ENCODE peak calls at places on chromosomes 3 and 15, in four cellular contexts. C, O, Z and Y are unnamed samples. For H3K4me1, the result is how much of the 10 kb centered on the place peaks cover.

GRCh38 chr3:11335056-11335608 is 62.9 kb downstream of the ATG7 start:
- DNase-seq in C (no peak), O (no peak), Z (no peak), Y (no peak)

GRCh38 chr15:70249616-70250015 is 151.9 kb upstream of the TLE3 start:
- DNase-seq in C (no peak), O (no peak), Z (no peak), Y (no peak)

GRCh38 chr15:89371145-89372044 is 36.8 kb upstream of the POLG start:
- DNase-seq in C (no peak), O (no peak), Z (no peak), Y (no peak)

GRCh38 chr3:141486416-141486734 is 452 bp upstream of the RASA2 start:
- DNase-seq in C (no peak), O (no peak), Z (no peak), Y (no peak)

GRCh38 chr3:27532931-27533607 is 48.9 kb upstream of the SLC4A7 start:
- DNase-seq in C (no peak), O (no peak), Z (no peak), Y (no peak)

GRCh38 chr15:39784638-39785037 is 2.0 kb upstream of the FSIP1 start:
- DNase-seq in C (no peak), O (no peak), Z (no peak), Y (no peak)

GRCh38 chr3:128278761-128279593 is 125.7 kb downstream of the EEFSEC start:
- DNase-seq in C (peak), O (no peak), Z (peak), Y (peak)

GRCh38 chr3:164278550-164278949 is 799.7 kb downstream of the SI start:
- DNase-seq in C (no peak), O (no peak), Z (no peak), Y (no peak)

GRCh38 chr3:17025594-17026139 is 140.9 kb downstream of the PLCL2 start:
- DNase-seq in C (no peak), O (no peak), Z (no peak), Y (no peak)

GRCh38 chr15:57340673-57341259 is 35.5 kb upstream of the CGNL1 start:
- DNase-seq in C (no peak), O (peak), Z (peak), Y (no peak)

GRCh38 chr15:82810863-82811421 is 1.5 kb downstream of the WHAMM start:
- DNase-seq in C (no peak), O (no peak), Z (no peak), Y (no peak)

GRCh38 chr15:98142584-98142983 is 182.1 kb downstream of the ARRDC4 start:
- DNase-seq in C (no peak), O (no peak), Z (no peak), Y (no peak)

GRCh38 chr3:78140866-78141658 is 1101.2 kb downstream of the ROBO2 start:
- DNase-seq in C (no peak), O (no peak), Z (no peak), Y (no peak)

GRCh38 chr15:43187544-43188155 is 2.4 kb downstream of the CCNDBP1 start:
- DNase-seq in C (no peak), O (no peak), Z (no peak), Y (no peak)

GRCh38 chr15:59289574-59289973 is 82.9 kb downstream of the LDHAL6B start:
- DNase-seq in C (no peak), O (no peak), Z (no peak), Y (no peak)

GRCh38 chr3:194989251-194989650 is 281.7 kb downstream of the XXYLT1 start:
- DNase-seq in C (no peak), O (no peak), Z (no peak), Y (no peak)

GRCh38 chr15:36479200-36479896 is 100.1 kb upstream of the CDIN1 start:
- DNase-seq in C (no peak), O (no peak), Z (no peak), Y (no peak)

GRCh38 chr15:52509500-52510244 is 19.0 kb downstream of the MYO5A start:
- DNase-seq in C (no peak), O (no peak), Z (no peak), Y (no peak)

GRCh38 chr15:49232407-49232806 is 62.4 kb downstream of the GALK2 start:
- DNase-seq in C (no peak), O (no peak), Z (no peak), Y (no peak)

GRCh38 chr3:154862265-154862664 is 217.9 kb upstream of the MME start:
- DNase-seq in C (no peak), O (no peak), Z (no peak), Y (no peak)

GRCh38 chr15:64600794-64601193 is 140.4 kb downstream of the ZNF609 start:
- DNase-seq in C (no peak), O (no peak), Z (no peak), Y (no peak)

GRCh38 chr3:148882288-148882687 is 17.2 kb downstream of the CPA3 start:
- DNase-seq in C (no peak), O (peak), Z (no peak), Y (no peak)

GRCh38 chr15:58703610-58704009 is 45.9 kb downstream of the ADAM10 start:
- DNase-seq in C (no peak), O (no peak), Z (no peak), Y (no peak)

GRCh38 chr3:149382091-149382467 is 4.6 kb upstream of the TM4SF1 start:
- DNase-seq in C (no peak), O (no peak), Z (no peak), Y (no peak)

GRCh38 chr3:95810468-95810867 is 1003.9 kb upstream of the EPHA6 start:
- DNase-seq in C (no peak), O (no peak), Z (no peak), Y (no peak)

GRCh38 chr3:185959609-185960517 is 22.0 kb upstream of the TRA2B start:
- DNase-seq in C (no peak), O (no peak), Z (no peak), Y (no peak)

GRCh38 chr15:47717036-47717611 is at the start of gene SEMA6D:
- DNase-seq in C (peak), O (peak), Z (peak), Y (peak)
- H3K4me3 ChIP-seq in C (peak), O (peak), Z (peak), Y (peak)

GRCh38 chr3:59240856-59241255 is 191.0 kb upstream of the CFAP20DC start:
- DNase-seq in C (no peak), O (no peak), Z (no peak), Y (no peak)

GRCh38 chr3:59237121-59237520 is 187.3 kb upstream of the CFAP20DC start:
- DNase-seq in C (no peak), O (no peak), Z (no peak), Y (no peak)

DNA sequence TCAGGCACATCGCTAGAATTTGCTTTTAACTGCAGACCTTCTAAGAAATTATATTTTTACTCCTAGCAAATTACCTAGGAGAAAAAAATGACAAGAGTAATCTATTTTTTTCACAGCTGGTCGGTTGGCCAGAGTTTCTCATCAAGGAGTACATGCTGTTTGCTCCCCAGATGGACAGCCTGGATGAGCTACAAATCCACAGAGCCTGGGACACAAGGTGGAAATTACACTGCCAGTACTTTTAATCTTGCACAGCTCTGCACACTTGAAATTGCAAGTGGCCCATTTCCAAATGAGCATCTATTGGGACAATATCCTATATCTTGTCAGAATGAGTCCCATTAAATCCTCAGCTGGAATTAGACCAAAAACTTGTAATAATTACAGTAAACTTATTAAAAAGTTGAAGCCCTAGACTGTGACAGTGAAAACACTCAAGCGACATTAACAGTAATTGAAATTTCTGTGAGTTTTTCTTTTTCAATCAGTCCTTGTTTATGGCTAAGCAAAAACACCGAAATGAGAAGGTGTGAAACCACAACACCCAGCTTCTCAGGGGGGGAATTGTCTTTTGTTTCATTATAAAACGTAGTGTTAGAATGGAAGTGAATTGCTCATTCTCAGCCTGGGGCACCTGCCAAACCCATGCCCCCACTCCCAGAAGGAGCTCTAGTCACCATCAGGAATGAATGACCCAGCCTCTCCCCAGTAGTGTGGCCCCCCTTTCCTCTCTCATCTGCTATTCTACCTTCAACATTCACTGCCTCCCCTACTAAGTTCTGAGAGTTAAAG is 185.6 kb upstream of the CFAP20DC start:
- DNase-seq in C (no peak), O (no peak), Z (no peak), Y (no peak)
- H3K4me1 ChIP-seq in C (under half), O (under half), Z (under half), Y (under half)

DNA sequence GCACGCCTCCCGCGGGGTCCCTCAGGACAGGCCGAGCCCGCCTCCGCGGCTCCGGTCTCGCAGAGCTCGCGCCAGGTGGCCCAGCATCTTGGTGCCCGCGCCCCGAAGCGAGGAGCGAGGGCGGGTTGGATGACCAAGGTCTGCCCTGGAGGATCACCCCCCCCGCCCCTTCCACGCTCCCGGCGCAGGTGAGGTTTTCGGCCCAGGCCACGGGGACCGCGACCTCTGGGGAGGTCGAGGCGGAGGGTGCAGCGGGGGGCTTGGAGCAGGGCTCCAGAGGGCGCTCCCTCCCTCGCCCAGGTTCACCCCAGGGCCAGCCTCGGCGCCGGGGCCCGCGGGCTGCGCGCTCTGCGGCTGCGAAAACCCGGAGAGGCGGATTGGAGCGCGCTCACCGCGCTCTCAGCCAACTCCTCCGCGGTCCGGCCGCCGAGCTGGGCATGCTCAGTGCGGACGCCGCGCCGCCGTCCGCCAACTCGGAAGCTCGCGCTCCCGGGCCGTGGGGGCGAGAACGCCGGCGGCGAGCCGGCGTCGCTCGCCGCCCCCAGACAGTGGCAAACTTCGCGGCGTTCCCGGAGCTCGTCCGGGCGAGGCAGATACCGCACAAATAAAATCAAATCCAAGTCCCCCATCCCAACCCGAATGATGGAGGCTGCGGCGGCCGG is at the start of gene MED12L:
- DNase-seq in C (peak), O (peak), Z (peak), Y (peak)
- H3K27ac ChIP-seq in C (peak), O (no peak), Z (peak), Y (no peak)

DNA sequence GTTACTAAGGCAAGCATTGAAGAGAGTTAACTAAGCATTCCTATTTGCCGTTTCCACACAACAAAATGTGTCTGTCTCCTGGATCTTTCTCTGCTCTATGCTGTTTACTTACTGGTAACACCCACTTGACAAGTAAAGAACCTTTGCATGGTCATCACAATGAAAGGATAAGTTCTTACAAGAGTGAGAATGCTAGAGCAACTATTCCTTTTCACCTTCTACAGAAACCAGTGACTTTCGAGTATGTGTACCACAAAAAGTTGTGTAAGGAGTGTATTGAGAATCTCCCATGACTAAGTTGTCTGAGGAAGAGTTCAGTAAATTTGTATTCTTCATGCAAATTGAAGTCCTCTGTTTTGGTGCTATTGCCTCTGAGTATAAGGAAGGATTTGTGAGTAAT is 10.8 kb downstream of the TIPARP start:
- DNase-seq in C (no peak), O (no peak), Z (no peak), Y (no peak)
- H3K4me3 ChIP-seq in C (no peak), O (no peak), Z (no peak), Y (no peak)

GRCh38 chr15:67100808-67101581 is 35.6 kb downstream of the SMAD3 start:
- DNase-seq in C (no peak), O (no peak), Z (no peak), Y (no peak)
- H3K4me1 ChIP-seq in C (half or more), O (half or more), Z (under half), Y (half or more)

GRCh38 chr3:29079358-29079757 is 201.5 kb upstream of the RBMS3 start:
- DNase-seq in C (no peak), O (no peak), Z (no peak), Y (no peak)

GRCh38 chr3:29083081-29083480 is 197.8 kb upstream of the RBMS3 start:
- DNase-seq in C (no peak), O (no peak), Z (no peak), Y (no peak)

GRCh38 chr3:29080967-29081366 is 199.9 kb upstream of the RBMS3 start:
- DNase-seq in C (no peak), O (no peak), Z (no peak), Y (no peak)

GRCh38 chr3:29083607-29084120 is 197.2 kb upstream of the RBMS3 start:
- DNase-seq in C (no peak), O (no peak), Z (no peak), Y (no peak)
- H3K27ac ChIP-seq in C (no peak), O (no peak), Z (no peak), Y (no peak)

GRCh38 chr15:74841761-74842385 is 1.1 kb downstream of the ULK3 start:
- DNase-seq in C (no peak), O (no peak), Z (no peak), Y (no peak)
- H3K4me3 ChIP-seq in C (peak), O (no peak), Z (no peak), Y (peak)

GRCh38 chr3:33663042-33663441 is 55.0 kb downstream of the CLASP2 start:
- DNase-seq in C (no peak), O (no peak), Z (no peak), Y (no peak)
- H3K4me1 ChIP-seq in C (under half), O (under half), Z (under half), Y (under half)

DNA sequence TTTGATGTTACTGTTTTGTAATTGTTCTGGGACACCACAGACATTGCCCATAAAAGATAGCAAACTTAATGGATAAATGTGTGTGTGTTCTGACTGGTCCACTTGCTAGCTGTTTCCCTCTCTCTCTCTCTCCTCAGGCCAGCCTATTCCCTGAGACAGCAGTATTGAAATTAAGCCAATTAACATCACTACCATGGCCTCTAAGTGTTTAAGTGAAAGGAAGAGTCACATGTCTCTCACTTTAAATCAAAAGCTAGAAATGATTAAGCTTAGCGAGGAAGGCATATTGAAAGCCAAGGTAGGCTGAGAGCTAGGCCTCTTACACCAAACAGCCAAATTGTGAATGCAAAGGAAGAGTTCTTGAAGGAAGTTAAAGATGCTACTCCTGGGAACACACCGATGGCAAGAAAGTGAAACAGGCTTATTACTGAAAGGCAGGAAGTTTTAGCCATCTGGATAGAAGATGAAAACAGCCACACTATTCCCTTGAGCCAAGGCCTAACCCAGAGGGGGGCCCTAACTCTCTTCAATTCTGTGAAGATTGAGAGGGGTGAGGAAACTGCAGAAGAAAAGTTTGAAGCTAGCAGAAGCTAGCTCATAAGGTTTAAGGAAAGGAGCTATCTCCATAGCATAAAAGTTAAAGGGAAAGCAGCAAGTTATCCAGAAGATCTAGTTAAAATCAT is 295.1 kb downstream of the CHST2 start:
- DNase-seq in C (no peak), O (no peak), Z (no peak), Y (no peak)
- H3K27ac ChIP-seq in C (no peak), O (no peak), Z (no peak), Y (no peak)